ENCODE peak calls at places on chromosomes 7 and 10, in six cellular contexts. P, T, J, Y, C and L are unnamed samples.

GRCh38 chr10:4754143-4754542 is 71.9 kb upstream of the AKR1E2 start:
- DNase-seq in P (no peak), T (no peak), J (no peak), Y (no peak), C (no peak), L (no peak)

GRCh38 chr10:96673318-96674099 is 46.8 kb downstream of the PIK3AP1 start:
- DNase-seq in P (peak), T (no peak), J (no peak), Y (peak), C (no peak), L (no peak)

GRCh38 chr7:7799138-7799537 is 80.7 kb upstream of the RPA3 start:
- DNase-seq in P (peak), T (no peak), J (no peak), Y (no peak), C (peak), L (peak)

GRCh38 chr7:155618708-155619633 is 25.5 kb upstream of the RBM33 start:
- DNase-seq in P (peak), T (no peak), J (no peak), Y (no peak), C (peak), L (no peak)

GRCh38 chr10:80324086-80324485 is 32.5 kb downstream of the DYDC1 start:
- DNase-seq in P (peak), T (no peak), J (no peak), Y (no peak), C (no peak), L (no peak)

GRCh38 chr7:41708621-41709358 is 5.9 kb upstream of the INHBA start:
- DNase-seq in P (no peak), T (no peak), J (no peak), Y (no peak), C (no peak), L (no peak)

GRCh38 chr7:50699143-50699542 is 83.6 kb downstream of the GRB10 start:
- DNase-seq in P (no peak), T (no peak), J (no peak), Y (no peak), C (no peak), L (no peak)

GRCh38 chr7:158020706-158021095 is 566.9 kb downstream of the PTPRN2 start:
- DNase-seq in P (no peak), T (no peak), J (no peak), Y (no peak), C (no peak), L (no peak)

GRCh38 chr10:125698599-125698998 is 15.6 kb upstream of the TEX36 start:
- DNase-seq in P (no peak), T (no peak), J (no peak), Y (no peak), C (no peak), L (no peak)

GRCh38 chr10:71083457-71083975 is 128.9 kb upstream of the UNC5B start:
- DNase-seq in P (no peak), T (no peak), J (no peak), Y (no peak), C (no peak), L (no peak)

GRCh38 chr7:116212859-116213258 is 2.5 kb downstream of the TES start:
- DNase-seq in P (peak), T (no peak), J (no peak), Y (no peak), C (no peak), L (no peak)

GRCh38 chr7:129367700-129368388 is 66.4 kb upstream of the STRIP2 start:
- DNase-seq in P (peak), T (peak), J (peak), Y (peak), C (peak), L (peak)

GRCh38 chr10:10872035-10872673 is 145.5 kb upstream of the CELF2 start:
- DNase-seq in P (peak), T (no peak), J (no peak), Y (no peak), C (no peak), L (no peak)

GRCh38 chr10:122446668-122447410 is 7.6 kb upstream of the ARMS2 start:
- DNase-seq in P (no peak), T (no peak), J (peak), Y (no peak), C (no peak), L (no peak)

GRCh38 chr10:101668566-101668965 is 26.4 kb downstream of the FBXW4 start:
- DNase-seq in P (no peak), T (no peak), J (no peak), Y (no peak), C (no peak), L (no peak)

GRCh38 chr10:49550563-49550962 is 11.6 kb upstream of the ERCC6 start:
- DNase-seq in P (peak), T (no peak), J (no peak), Y (no peak), C (no peak), L (no peak)

GRCh38 chr7:50627824-50628361 is 62.7 kb upstream of the DDC start:
- DNase-seq in P (no peak), T (no peak), J (no peak), Y (no peak), C (no peak), L (no peak)

GRCh38 chr10:78972160-78972946 is 96.4 kb upstream of the ZMIZ1 start:
- DNase-seq in P (peak), T (no peak), J (peak), Y (peak), C (no peak), L (peak)

GRCh38 chr7:7524121-7524520 is 11.6 kb downstream of the COL28A1 start:
- DNase-seq in P (peak), T (no peak), J (no peak), Y (no peak), C (no peak), L (no peak)

GRCh38 chr7:2646680-2647571 is 15.1 kb downstream of the TTYH3 start:
- DNase-seq in P (no peak), T (no peak), J (no peak), Y (no peak), C (no peak), L (no peak)

GRCh38 chr7:133300811-133301210 is 47.9 kb downstream of the EXOC4 start:
- DNase-seq in P (peak), T (no peak), J (no peak), Y (no peak), C (no peak), L (no peak)